ENCODE peak calls at places on chromosomes 6 and 20, in ten cellular contexts. E is uterus, A is psoas muscle, I is fibroblast of pulmonary artery, S is GM10248, X is cardiac fibroblast, M is AG09319, Q is heart left ventricle, H is epithelial cell of esophagus, C is ovary. W is an unnamed sample.

GRCh38 chr20:5495939-5496338 is 179.2 kb upstream of the PROKR2 start:
- DNase-seq in E (no peak), A (no peak), I (no peak), S (no peak), X (no peak), M (no peak), Q (no peak), H (no peak), C (no peak), W (no peak)

GRCh38 chr6:36430351-36430750 is 12.3 kb downstream of the PXT1 start:
- DNase-seq in E (no peak), A (no peak), I (peak), S (no peak), X (peak), M (no peak), Q (no peak), H (no peak), C (no peak), W (no peak)

GRCh38 chr20:10476319-10476724 is 41.2 kb downstream of the SLX4IP start:
- DNase-seq in E (no peak), A (no peak), I (peak), S (peak), X (no peak), M (no peak), Q (no peak), H (no peak), C (no peak), W (peak)

GRCh38 chr6:7899046-7899888 is 11.3 kb downstream of the TXNDC5 start:
- DNase-seq in E (no peak), A (no peak), I (no peak), S (peak), X (no peak), M (no peak), Q (no peak), H (no peak), C (no peak), W (no peak)

GRCh38 chr6:16292942-16293341 is 54.6 kb downstream of the GMPR start:
- DNase-seq in E (no peak), A (no peak), I (no peak), S (no peak), X (no peak), M (no peak), Q (no peak), H (peak), C (no peak), W (no peak)

GRCh38 chr6:6882593-6882992 is 225.2 kb upstream of the RREB1 start:
- DNase-seq in E (no peak), A (no peak), I (no peak), S (no peak), X (no peak), M (no peak), Q (no peak), H (no peak), C (no peak), W (no peak)

GRCh38 chr6:14983599-14984296 is 262.1 kb upstream of the JARID2 start:
- DNase-seq in E (no peak), A (no peak), I (no peak), S (no peak), X (no peak), M (no peak), Q (no peak), H (peak), C (no peak), W (no peak)

GRCh38 chr20:37973059-37973910 is 60.0 kb downstream of the TTI1 start:
- DNase-seq in E (no peak), A (no peak), I (no peak), S (no peak), X (no peak), M (no peak), Q (no peak), H (no peak), C (no peak), W (no peak)

GRCh38 chr6:56677559-56677958 is 34.9 kb upstream of the DST start:
- DNase-seq in E (no peak), A (no peak), I (peak), S (no peak), X (peak), M (no peak), Q (no peak), H (peak), C (no peak), W (peak)

GRCh38 chr6:107459283-107460073 is at the start of gene PDSS2:
- DNase-seq in E (peak), A (peak), I (peak), S (peak), X (peak), M (peak), Q (peak), H (peak), C (peak), W (peak)

GRCh38 chr6:38739532-38739931 is 24.4 kb downstream of the DNAH8 start:
- DNase-seq in E (no peak), A (no peak), I (peak), S (no peak), X (peak), M (no peak), Q (no peak), H (no peak), C (no peak), W (no peak)

GRCh38 chr6:157291356-157291755 is 32.0 kb downstream of the TMEM242 start:
- DNase-seq in E (no peak), A (no peak), I (no peak), S (no peak), X (no peak), M (no peak), Q (no peak), H (no peak), C (no peak), W (no peak)

GRCh38 chr6:46407246-46407645 is 84.0 kb downstream of the RCAN2 start:
- DNase-seq in E (no peak), A (no peak), I (no peak), S (no peak), X (peak), M (no peak), Q (no peak), H (no peak), C (no peak), W (no peak)

GRCh38 chr6:113405326-113406050 is 451.7 kb upstream of the MARCKS start:
- DNase-seq in E (no peak), A (no peak), I (no peak), S (no peak), X (peak), M (no peak), Q (no peak), H (peak), C (no peak), W (peak)

GRCh38 chr6:91087864-91088263 is 501.0 kb upstream of the MAP3K7 start:
- DNase-seq in E (no peak), A (no peak), I (no peak), S (no peak), X (no peak), M (no peak), Q (no peak), H (peak), C (no peak), W (no peak)

GRCh38 chr6:1865585-1865984 is 255.9 kb downstream of the FOXC1 start:
- DNase-seq in E (no peak), A (no peak), I (no peak), S (no peak), X (no peak), M (no peak), Q (no peak), H (no peak), C (no peak), W (no peak)

GRCh38 chr6:152952045-152952444 is 30.8 kb downstream of the FBXO5 start:
- DNase-seq in E (no peak), A (no peak), I (peak), S (no peak), X (peak), M (no peak), Q (no peak), H (no peak), C (no peak), W (peak)

GRCh38 chr20:46646122-46646521 is 5.1 kb downstream of the SLC13A3 start:
- DNase-seq in E (no peak), A (no peak), I (no peak), S (no peak), X (no peak), M (no peak), Q (no peak), H (no peak), C (no peak), W (no peak)

GRCh38 chr6:88349511-88349910 is 183.4 kb upstream of the CNR1 start:
- DNase-seq in E (no peak), A (no peak), I (peak), S (no peak), X (peak), M (no peak), Q (no peak), H (peak), C (no peak), W (peak)

GRCh38 chr20:59945731-59946130 is 5.5 kb downstream of the FAM217B start:
- DNase-seq in E (no peak), A (no peak), I (no peak), S (no peak), X (peak), M (no peak), Q (no peak), H (no peak), C (no peak), W (peak)

GRCh38 chr20:50621068-50621467 is 70.3 kb downstream of the RIPOR3 start:
- DNase-seq in E (no peak), A (no peak), I (no peak), S (no peak), X (no peak), M (no peak), Q (no peak), H (no peak), C (no peak), W (no peak)

GRCh38 chr6:16562498-16562897 is 198.8 kb downstream of the ATXN1 start:
- DNase-seq in E (no peak), A (no peak), I (peak), S (no peak), X (no peak), M (no peak), Q (no peak), H (no peak), C (no peak), W (no peak)

GRCh38 chr6:111265842-111266241 is 178.5 kb downstream of the SLC16A10 start:
- DNase-seq in E (no peak), A (no peak), I (peak), S (no peak), X (peak), M (no peak), Q (no peak), H (no peak), C (no peak), W (no peak)

GRCh38 chr20:50713677-50714101 is 17.7 kb upstream of the PARD6B start:
- DNase-seq in E (peak), A (no peak), I (peak), S (no peak), X (peak), M (no peak), Q (no peak), H (peak), C (peak), W (peak)

GRCh38 chr6:142537612-142538478 is 236.0 kb downstream of the ADGRG6 start:
- DNase-seq in E (no peak), A (no peak), I (peak), S (no peak), X (peak), M (no peak), Q (no peak), H (peak), C (no peak), W (peak)

GRCh38 chr6:36289281-36290018 is 19.6 kb downstream of the PNPLA1 start:
- DNase-seq in E (no peak), A (no peak), I (no peak), S (no peak), X (no peak), M (no peak), Q (no peak), H (peak), C (no peak), W (no peak)

GRCh38 chr6:62466607-62467006 is 180.6 kb upstream of the KHDRBS2 start:
- DNase-seq in E (no peak), A (no peak), I (no peak), S (no peak), X (no peak), M (no peak), Q (no peak), H (no peak), C (no peak), W (no peak)

GRCh38 chr20:49149281-49150045 is 38.7 kb downstream of the STAU1 start:
- DNase-seq in E (no peak), A (no peak), I (no peak), S (no peak), X (no peak), M (peak), Q (no peak), H (no peak), C (no peak), W (peak)

GRCh38 chr6:37049990-37050853 is 44.8 kb downstream of the FGD2 start:
- DNase-seq in E (peak), A (peak), I (no peak), S (peak), X (no peak), M (no peak), Q (peak), H (no peak), C (no peak), W (no peak)

GRCh38 chr6:34705241-34705640 is 8.7 kb upstream of the ILRUN start:
- DNase-seq in E (no peak), A (no peak), I (peak), S (no peak), X (peak), M (no peak), Q (no peak), H (no peak), C (no peak), W (no peak)

GRCh38 chr6:4780360-4780812 is 4.2 kb downstream of the CDYL start:
- DNase-seq in E (peak), A (no peak), I (peak), S (no peak), X (peak), M (no peak), Q (no peak), H (peak), C (no peak), W (peak)

GRCh38 chr6:157264701-157265100 is 58.6 kb downstream of the TMEM242 start:
- DNase-seq in E (no peak), A (no peak), I (no peak), S (no peak), X (no peak), M (no peak), Q (no peak), H (no peak), C (no peak), W (no peak)

GRCh38 chr6:100171533-100172321 is 177.7 kb upstream of the MCHR2 start:
- DNase-seq in E (no peak), A (no peak), I (no peak), S (no peak), X (peak), M (peak), Q (no peak), H (peak), C (no peak), W (peak)

GRCh38 chr6:108323710-108324109 is 28.9 kb downstream of the AFG1L start:
- DNase-seq in E (no peak), A (no peak), I (no peak), S (no peak), X (no peak), M (no peak), Q (no peak), H (no peak), C (no peak), W (no peak)

GRCh38 chr6:84136364-84137050 is 90.9 kb downstream of the CEP162 start:
- DNase-seq in E (no peak), A (no peak), I (no peak), S (no peak), X (no peak), M (no peak), Q (no peak), H (no peak), C (no peak), W (no peak)

GRCh38 chr6:120894077-120894476 is 440.2 kb downstream of the TBC1D32 start:
- DNase-seq in E (no peak), A (no peak), I (no peak), S (no peak), X (no peak), M (no peak), Q (no peak), H (no peak), C (no peak), W (no peak)

DNA sequence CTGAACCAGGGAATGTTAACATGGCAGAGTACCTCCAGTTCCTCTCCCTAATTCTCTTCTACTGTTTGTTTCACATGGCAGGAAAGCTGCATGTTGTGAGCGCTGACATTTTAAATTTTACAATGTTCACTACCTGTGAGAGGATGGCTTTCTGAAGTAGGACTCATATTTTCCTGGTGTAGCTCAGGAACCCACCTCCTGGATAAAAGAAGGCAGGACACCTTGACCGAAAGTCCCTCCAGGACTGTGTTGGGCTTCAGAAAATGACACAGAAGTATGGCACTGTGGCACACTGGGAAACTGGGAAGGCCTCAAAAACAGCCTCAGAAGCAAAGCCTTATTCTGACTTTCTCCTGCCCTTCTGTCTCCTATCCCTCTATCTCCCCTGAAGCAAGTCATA is 33.3 kb downstream of the PTPRK start:
- DNase-seq in E (no peak), A (no peak), I (no peak), S (no peak), X (no peak), M (no peak), Q (no peak), H (no peak), C (no peak), W (no peak)
- TF ChIP-seq CTCF in E (no peak), A (no peak), I (peak), S (no peak), X (peak), M (no peak), Q (peak), H (peak), C (no peak), W (peak)

GRCh38 chr6:169543704-169544103 is 158.1 kb downstream of the WDR27 start:
- DNase-seq in E (no peak), A (no peak), I (no peak), S (no peak), X (no peak), M (no peak), Q (no peak), H (peak), C (no peak), W (no peak)

GRCh38 chr6:169542491-169542890 is 159.3 kb downstream of the WDR27 start:
- DNase-seq in E (no peak), A (no peak), I (no peak), S (no peak), X (no peak), M (no peak), Q (no peak), H (no peak), C (no peak), W (no peak)

GRCh38 chr6:169533656-169534421 is 168.0 kb downstream of the WDR27 start:
- DNase-seq in E (no peak), A (no peak), I (no peak), S (no peak), X (no peak), M (no peak), Q (no peak), H (no peak), C (no peak), W (no peak)

GRCh38 chr6:169536446-169537170 is 165.2 kb downstream of the WDR27 start:
- DNase-seq in E (no peak), A (no peak), I (peak), S (no peak), X (peak), M (no peak), Q (no peak), H (peak), C (no peak), W (peak)

GRCh38 chr6:169539176-169539897 is 162.5 kb downstream of the WDR27 start:
- DNase-seq in E (no peak), A (no peak), I (peak), S (no peak), X (peak), M (no peak), Q (no peak), H (no peak), C (no peak), W (no peak)
- TF ChIP-seq CTCF in E (no peak), A (no peak), I (no peak), S (no peak), X (no peak), M (no peak), Q (no peak), H (no peak), C (no peak), W (no peak)

DNA sequence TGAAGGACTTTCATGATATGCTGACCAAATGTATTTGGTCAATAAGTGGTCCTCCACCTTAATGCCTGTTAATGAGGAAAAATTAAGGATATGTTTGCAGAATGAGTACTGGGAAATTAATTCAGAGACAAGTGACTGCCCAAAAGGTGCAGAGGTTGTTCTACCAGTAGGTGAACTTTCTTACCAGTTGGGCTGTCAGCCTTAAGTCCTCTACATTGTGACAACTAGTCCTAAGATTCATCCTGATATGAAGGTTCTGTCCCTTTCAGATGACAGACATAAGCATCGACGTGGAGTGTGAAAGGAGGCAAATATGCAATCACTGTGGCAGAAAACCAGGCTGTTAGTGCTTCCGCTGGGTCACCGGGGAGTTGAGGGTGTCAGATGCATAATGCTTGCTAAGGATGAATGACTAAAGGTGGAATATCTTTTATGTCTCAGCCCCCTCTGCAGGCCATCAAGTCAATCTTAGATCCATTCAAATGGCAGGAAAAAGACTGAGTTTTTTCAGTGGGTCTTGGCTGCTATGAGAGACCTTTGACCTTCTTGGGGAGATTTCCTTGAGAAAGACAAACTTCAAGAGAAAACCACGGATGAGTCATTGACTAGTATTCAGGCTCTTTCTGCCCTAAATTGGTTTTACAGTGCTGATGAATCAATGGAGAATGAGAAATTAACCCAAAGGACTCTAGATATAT is 226.0 kb downstream of the TPBG start:
- DNase-seq in E (no peak), A (no peak), I (peak), S (no peak), X (peak), M (peak), Q (no peak), H (peak), C (no peak), W (peak)
- TF ChIP-seq CTCF in E (no peak), A (no peak), I (peak), S (peak), X (no peak), M (peak), Q (no peak), H (peak), C (no peak), W (peak)

DNA sequence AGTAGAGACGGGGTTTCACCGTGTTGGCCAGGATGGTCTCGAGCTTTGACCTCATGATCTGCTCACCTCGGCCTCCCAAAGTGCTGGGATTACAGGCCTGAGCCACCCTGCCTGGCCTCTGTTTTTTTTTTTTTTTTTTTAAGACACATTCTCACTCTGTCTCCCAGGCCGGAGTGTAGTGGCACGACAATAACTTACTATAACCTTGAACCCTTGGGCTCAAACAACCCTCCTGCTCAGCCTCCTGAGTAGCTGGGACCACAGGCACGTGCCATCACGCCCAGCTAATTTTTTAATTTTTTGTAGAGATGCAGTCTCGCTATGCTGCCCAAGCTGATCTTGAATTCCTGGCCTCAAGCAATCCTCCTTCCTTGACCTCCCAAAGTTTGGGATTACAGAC is 26.6 kb downstream of the CPXM1 start:
- DNase-seq in E (no peak), A (no peak), I (no peak), S (no peak), X (no peak), M (no peak), Q (no peak), H (no peak), C (no peak), W (no peak)
- TF ChIP-seq CTCF in E (no peak), A (no peak), I (no peak), S (no peak), X (no peak), M (no peak), Q (no peak), H (no peak), C (no peak), W (no peak)

W was measured in AG10803.